ENCODE peak calls at places on chromosomes 4 and X, in nine cellular contexts. One of them, this sample, is unnamed.

GRCh38 chr4:62028758-62029157 is 828.6 kb downstream of the ADGRL3 start:
- DNase-seq in DND-41: no peak
- DNase-seq in nephron progenitor cell: no peak
- DNase-seq in mesothelial cell of epicardium: no peak
- DNase-seq in psoas muscle: no peak
- DNase-seq in mucosa of descending colon: no peak
- DNase-seq in tibial artery: no peak
- DNase-seq in heart right ventricle: no peak
- DNase-seq in upper lobe of left lung: no peak
- DNase-seq in this sample: no peak

GRCh38 chr4:37562592-37562991 is 123.6 kb downstream of the RELL1 start:
- DNase-seq in upper lobe of left lung: no peak
- DNase-seq in tibial artery: no peak
- DNase-seq in mucosa of descending colon: no peak
- DNase-seq in psoas muscle: no peak
- DNase-seq in nephron progenitor cell: no peak
- DNase-seq in DND-41: no peak
- DNase-seq in mesothelial cell of epicardium: no peak
- DNase-seq in heart right ventricle: no peak
- DNase-seq in this sample: no peak

GRCh38 chrX:41302293-41302868 is 31.6 kb upstream of the DDX3X start:
- DNase-seq in DND-41: no peak
- DNase-seq in tibial artery: no peak
- DNase-seq in mesothelial cell of epicardium: no peak
- DNase-seq in upper lobe of left lung: no peak
- DNase-seq in psoas muscle: no peak
- DNase-seq in mucosa of descending colon: no peak
- DNase-seq in nephron progenitor cell: peak; percentile 14
- DNase-seq in heart right ventricle: no peak
- DNase-seq in this sample: no peak

GRCh38 chr4:42397256-42397634 is at the start of gene SHISA3:
- DNase-seq in psoas muscle: peak; percentile 46
- DNase-seq in tibial artery: peak; percentile 33
- DNase-seq in mucosa of descending colon: no peak
- DNase-seq in heart right ventricle: peak; percentile 37
- DNase-seq in mesothelial cell of epicardium: peak; percentile 23
- DNase-seq in nephron progenitor cell: no peak
- DNase-seq in upper lobe of left lung: peak; percentile 84
- DNase-seq in DND-41: no peak
- DNase-seq in this sample: peak; percentile 50

GRCh38 chr4:128979934-128980333 is 113.4 kb downstream of the SCLT1 start:
- DNase-seq in tibial artery: no peak
- DNase-seq in upper lobe of left lung: no peak
- DNase-seq in heart right ventricle: no peak
- DNase-seq in mucosa of descending colon: no peak
- DNase-seq in DND-41: no peak
- DNase-seq in psoas muscle: no peak
- DNase-seq in mesothelial cell of epicardium: no peak
- DNase-seq in nephron progenitor cell: no peak
- DNase-seq in this sample: no peak

GRCh38 chr4:16239086-16239485 is 12.8 kb upstream of the TAPT1 start:
- DNase-seq in upper lobe of left lung: no peak
- DNase-seq in mesothelial cell of epicardium: no peak
- DNase-seq in heart right ventricle: no peak
- DNase-seq in mucosa of descending colon: no peak
- DNase-seq in psoas muscle: no peak
- DNase-seq in tibial artery: no peak
- DNase-seq in nephron progenitor cell: no peak
- DNase-seq in DND-41: no peak
- DNase-seq in this sample: no peak

GRCh38 chr4:52841707-52842456 is 20.2 kb upstream of the RASL11B start:
- DNase-seq in mesothelial cell of epicardium: no peak
- DNase-seq in nephron progenitor cell: no peak
- DNase-seq in upper lobe of left lung: no peak
- DNase-seq in DND-41: no peak
- DNase-seq in heart right ventricle: peak; percentile 43
- DNase-seq in tibial artery: no peak
- DNase-seq in mucosa of descending colon: no peak
- DNase-seq in psoas muscle: no peak
- DNase-seq in this sample: no peak

GRCh38 chrX:119981286-119982070 is 37.9 kb upstream of the NKAP start:
- DNase-seq in mesothelial cell of epicardium: no peak
- DNase-seq in nephron progenitor cell: peak; percentile 33
- DNase-seq in heart right ventricle: no peak
- DNase-seq in psoas muscle: no peak
- DNase-seq in DND-41: peak; percentile 22
- DNase-seq in upper lobe of left lung: no peak
- DNase-seq in tibial artery: no peak
- DNase-seq in mucosa of descending colon: no peak
- DNase-seq in this sample: peak; percentile 44

GRCh38 chrX:48465336-48465933 is 4.6 kb downstream of the SLC38A5 start:
- DNase-seq in mucosa of descending colon: no peak
- DNase-seq in psoas muscle: no peak
- DNase-seq in upper lobe of left lung: no peak
- DNase-seq in mesothelial cell of epicardium: no peak
- DNase-seq in heart right ventricle: no peak
- DNase-seq in nephron progenitor cell: no peak
- DNase-seq in tibial artery: no peak
- DNase-seq in DND-41: no peak
- DNase-seq in this sample: no peak

GRCh38 chrX:136214551-136214950 is 36.6 kb downstream of the MAP7D3 start:
- DNase-seq in psoas muscle: no peak
- DNase-seq in mucosa of descending colon: no peak
- DNase-seq in mesothelial cell of epicardium: no peak
- DNase-seq in heart right ventricle: no peak
- DNase-seq in tibial artery: no peak
- DNase-seq in nephron progenitor cell: no peak
- DNase-seq in upper lobe of left lung: no peak
- DNase-seq in DND-41: no peak
- DNase-seq in this sample: no peak

GRCh38 chr4:170089274-170089742 is 448 bp downstream of the AADAT start:
- DNase-seq in heart right ventricle: no peak
- DNase-seq in DND-41: no peak
- DNase-seq in upper lobe of left lung: peak; percentile 20
- DNase-seq in mucosa of descending colon: no peak
- DNase-seq in mesothelial cell of epicardium: no peak
- DNase-seq in psoas muscle: no peak
- DNase-seq in nephron progenitor cell: peak; percentile 44
- DNase-seq in tibial artery: no peak
- DNase-seq in this sample: peak; percentile 8

GRCh38 chr4:154041595-154042086 is 252.8 kb upstream of the SFRP2 start:
- DNase-seq in mesothelial cell of epicardium: no peak
- DNase-seq in heart right ventricle: no peak
- DNase-seq in DND-41: no peak
- DNase-seq in mucosa of descending colon: no peak
- DNase-seq in tibial artery: no peak
- DNase-seq in psoas muscle: no peak
- DNase-seq in upper lobe of left lung: no peak
- DNase-seq in nephron progenitor cell: no peak
- DNase-seq in this sample: no peak

GRCh38 chrX:51494409-51494808 is 2.0 kb downstream of the NUDT11 start:
- DNase-seq in upper lobe of left lung: no peak
- DNase-seq in mucosa of descending colon: no peak
- DNase-seq in heart right ventricle: no peak
- DNase-seq in tibial artery: no peak
- DNase-seq in nephron progenitor cell: no peak
- DNase-seq in DND-41: no peak
- DNase-seq in psoas muscle: no peak
- DNase-seq in mesothelial cell of epicardium: no peak
- DNase-seq in this sample: no peak

GRCh38 chrX:2451456-2452316 is 49.1 kb downstream of the DHRSX start:
- DNase-seq in mucosa of descending colon: no peak
- DNase-seq in mesothelial cell of epicardium: no peak
- DNase-seq in heart right ventricle: no peak
- DNase-seq in tibial artery: no peak
- DNase-seq in upper lobe of left lung: no peak
- DNase-seq in nephron progenitor cell: no peak
- DNase-seq in DND-41: no peak
- DNase-seq in psoas muscle: no peak
- DNase-seq in this sample: no peak
- TF ChIP-seq CTCF in mucosa of descending colon: no peak
- TF ChIP-seq CTCF in mesothelial cell of epicardium: no peak
- TF ChIP-seq CTCF in heart right ventricle: no peak
- TF ChIP-seq CTCF in tibial artery: no peak
- TF ChIP-seq CTCF in upper lobe of left lung: no peak
- TF ChIP-seq CTCF in nephron progenitor cell: no peak
- TF ChIP-seq CTCF in DND-41: no peak
- TF ChIP-seq CTCF in psoas muscle: no peak
- TF ChIP-seq CTCF in this sample: no peak

DNA sequence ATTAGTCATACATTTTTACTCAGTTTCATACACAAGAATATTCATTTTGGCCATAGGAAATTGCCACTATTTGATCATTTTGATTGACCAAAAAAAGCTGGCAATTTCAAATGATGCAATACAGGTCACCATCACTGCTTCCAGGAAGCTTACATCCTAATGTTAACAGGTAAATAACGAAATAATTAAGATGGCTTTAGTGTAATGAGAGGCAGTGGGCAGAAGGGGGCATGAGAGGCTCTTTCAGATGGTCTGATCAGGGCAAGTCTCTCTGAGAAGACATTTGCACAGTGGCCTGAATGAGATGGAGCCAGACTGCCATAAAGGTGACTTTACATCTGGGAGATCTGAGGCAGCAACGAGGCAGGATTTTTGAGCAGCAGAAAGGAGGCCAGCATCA is 170.7 kb downstream of the SLIT2 start:
- DNase-seq in heart right ventricle: no peak
- DNase-seq in mesothelial cell of epicardium: no peak
- DNase-seq in DND-41: peak; percentile 47
- DNase-seq in upper lobe of left lung: no peak
- DNase-seq in tibial artery: no peak
- DNase-seq in mucosa of descending colon: no peak
- DNase-seq in nephron progenitor cell: peak; percentile 59
- DNase-seq in psoas muscle: no peak
- DNase-seq in this sample: peak; percentile 54
- TF ChIP-seq CTCF in heart right ventricle: peak; percentile 52
- TF ChIP-seq CTCF in mesothelial cell of epicardium: peak; percentile 62
- TF ChIP-seq CTCF in DND-41: peak; percentile 62
- TF ChIP-seq CTCF in upper lobe of left lung: peak; percentile 48
- TF ChIP-seq CTCF in tibial artery: peak; percentile 32
- TF ChIP-seq CTCF in mucosa of descending colon: peak; percentile 32
- TF ChIP-seq CTCF in nephron progenitor cell: peak; percentile 69
- TF ChIP-seq CTCF in psoas muscle: peak; percentile 40
- TF ChIP-seq CTCF in this sample: peak; percentile 69

GRCh38 chrX:10011991-10012390 is 44.8 kb downstream of the CLDN34 start:
- DNase-seq in mucosa of descending colon: no peak
- DNase-seq in upper lobe of left lung: no peak
- DNase-seq in nephron progenitor cell: no peak
- DNase-seq in psoas muscle: no peak
- DNase-seq in DND-41: no peak
- DNase-seq in mesothelial cell of epicardium: no peak
- DNase-seq in tibial artery: no peak
- DNase-seq in heart right ventricle: no peak
- DNase-seq in this sample: peak; percentile 37

GRCh38 chrX:10012776-10013175 is 45.6 kb downstream of the CLDN34 start:
- DNase-seq in mucosa of descending colon: no peak
- DNase-seq in DND-41: no peak
- DNase-seq in upper lobe of left lung: no peak
- DNase-seq in tibial artery: no peak
- DNase-seq in mesothelial cell of epicardium: no peak
- DNase-seq in nephron progenitor cell: no peak
- DNase-seq in heart right ventricle: no peak
- DNase-seq in psoas muscle: no peak
- DNase-seq in this sample: no peak

GRCh38 chrX:10016516-10017132 is 49.5 kb downstream of the CLDN34 start:
- DNase-seq in DND-41: no peak
- DNase-seq in heart right ventricle: no peak
- DNase-seq in psoas muscle: no peak
- DNase-seq in mesothelial cell of epicardium: no peak
- DNase-seq in mucosa of descending colon: no peak
- DNase-seq in tibial artery: no peak
- DNase-seq in nephron progenitor cell: no peak
- DNase-seq in upper lobe of left lung: no peak
- DNase-seq in this sample: no peak

GRCh38 chrX:10015711-10016515 is 48.8 kb downstream of the CLDN34 start:
- DNase-seq in psoas muscle: peak; percentile 67
- DNase-seq in DND-41: peak; percentile 18
- DNase-seq in tibial artery: no peak
- DNase-seq in upper lobe of left lung: peak; percentile 87
- DNase-seq in nephron progenitor cell: peak; percentile 50
- DNase-seq in heart right ventricle: peak; percentile 59
- DNase-seq in mesothelial cell of epicardium: no peak
- DNase-seq in mucosa of descending colon: peak; percentile 57
- DNase-seq in this sample: peak; percentile 15

GRCh38 chrX:10014462-10015373 is 47.6 kb downstream of the CLDN34 start:
- DNase-seq in DND-41: peak; percentile 87
- DNase-seq in tibial artery: peak; percentile 85
- DNase-seq in psoas muscle: peak; percentile 92
- DNase-seq in mesothelial cell of epicardium: peak; percentile 72
- DNase-seq in nephron progenitor cell: peak; percentile 85
- DNase-seq in upper lobe of left lung: peak; percentile 97
- DNase-seq in heart right ventricle: peak; percentile 93
- DNase-seq in mucosa of descending colon: peak; percentile 91
- DNase-seq in this sample: peak; percentile 68
- TF ChIP-seq CTCF in DND-41: no peak
- TF ChIP-seq CTCF in tibial artery: no peak
- TF ChIP-seq CTCF in psoas muscle: no peak
- TF ChIP-seq CTCF in mesothelial cell of epicardium: no peak
- TF ChIP-seq CTCF in nephron progenitor cell: no peak
- TF ChIP-seq CTCF in upper lobe of left lung: no peak
- TF ChIP-seq CTCF in heart right ventricle: no peak
- TF ChIP-seq CTCF in mucosa of descending colon: no peak
- TF ChIP-seq CTCF in this sample: no peak

GRCh38 chr4:138736362-138736761 is 279.2 kb upstream of the NOCT start:
- DNase-seq in DND-41: no peak
- DNase-seq in psoas muscle: no peak
- DNase-seq in mesothelial cell of epicardium: no peak
- DNase-seq in upper lobe of left lung: no peak
- DNase-seq in nephron progenitor cell: no peak
- DNase-seq in tibial artery: no peak
- DNase-seq in heart right ventricle: no peak
- DNase-seq in mucosa of descending colon: no peak
- DNase-seq in this sample: no peak

GRCh38 chr4:138741366-138741765 is 274.2 kb upstream of the NOCT start:
- DNase-seq in DND-41: no peak
- DNase-seq in heart right ventricle: no peak
- DNase-seq in mesothelial cell of epicardium: no peak
- DNase-seq in upper lobe of left lung: no peak
- DNase-seq in nephron progenitor cell: no peak
- DNase-seq in psoas muscle: no peak
- DNase-seq in tibial artery: no peak
- DNase-seq in mucosa of descending colon: no peak
- DNase-seq in this sample: no peak

DNA sequence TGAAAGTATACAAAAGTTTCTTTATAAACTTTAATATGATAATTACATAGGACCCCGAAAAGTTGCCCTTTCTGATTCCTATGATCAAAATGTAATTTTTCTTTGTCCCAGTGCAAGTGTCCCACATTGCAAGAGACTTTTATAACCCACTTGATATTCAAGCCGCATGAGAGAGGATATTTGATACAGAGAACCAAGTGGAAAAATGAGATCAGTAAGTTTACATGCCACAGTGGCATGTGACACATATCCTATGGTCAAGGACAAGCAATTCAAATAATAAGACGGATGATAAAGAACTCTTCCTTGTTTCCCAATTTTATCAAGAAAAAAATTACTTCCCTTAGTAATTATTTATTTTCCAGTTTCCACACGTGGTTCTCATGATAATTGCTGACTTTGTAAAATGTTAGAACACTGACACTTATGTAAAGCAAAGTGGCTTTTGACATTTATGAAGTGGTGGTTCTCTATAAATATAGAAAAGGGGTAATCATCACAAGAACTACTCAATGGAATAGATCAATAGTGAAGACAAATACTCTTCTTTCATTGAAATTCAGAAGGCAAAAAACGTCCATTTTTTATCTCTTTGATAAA is 273.7 kb upstream of the NOCT start:
- DNase-seq in upper lobe of left lung: no peak
- DNase-seq in heart right ventricle: no peak
- DNase-seq in mucosa of descending colon: no peak
- DNase-seq in mesothelial cell of epicardium: no peak
- DNase-seq in nephron progenitor cell: no peak
- DNase-seq in tibial artery: no peak
- DNase-seq in DND-41: no peak
- DNase-seq in psoas muscle: no peak
- DNase-seq in this sample: no peak
- TF ChIP-seq CTCF in upper lobe of left lung: no peak
- TF ChIP-seq CTCF in heart right ventricle: no peak
- TF ChIP-seq CTCF in mucosa of descending colon: no peak
- TF ChIP-seq CTCF in mesothelial cell of epicardium: no peak
- TF ChIP-seq CTCF in nephron progenitor cell: no peak
- TF ChIP-seq CTCF in tibial artery: no peak
- TF ChIP-seq CTCF in DND-41: no peak
- TF ChIP-seq CTCF in psoas muscle: no peak
- TF ChIP-seq CTCF in this sample: no peak

This sample was measured in activated CD8-positive, alpha-beta T cell treated with anti-CD3 and anti-CD28 coated beads for 36 hours.